ENCODE peak calls at places on chromosomes 2 and 18, in ten cellular contexts. Y is activated CD4-positive, alpha-beta T cell treated with anti-CD3 and anti-CD28 coated beads for 4 hours; P is activated T-cell treated with anti-CD3 and anti-CD28 coated beads, Interleukin-2, amount 50 U/mL, for 72 hours; E is left lung; I is HTR-8/SVneo; L is nucleus accumbens; H is stimulated activated CD4-positive, alpha-beta T cell treated with anti-CD3 and anti-CD28 coated beads, Interleukin-2, amount 100 ng/mL, for 48 hours; M is COR-L47; K is HCT116; N is mucosa of gallbladder. S is an unnamed sample.

GRCh38 chr2:10493075-10493635 is 45.0 kb upstream of the ODC1 start:
- DNase-seq in P (no peak), N (no peak), I (no peak), M (no peak), K (no peak), E (no peak), H (no peak), L (no peak), Y (no peak), S (no peak)

GRCh38 chr2:1729264-1729663 is 15.1 kb downstream of the PXDN start:
- DNase-seq in H (no peak), L (no peak), M (no peak), K (no peak), E (no peak), N (no peak), P (no peak), Y (no peak), I (no peak), S (no peak)

GRCh38 chr2:138922973-138923563 is 142.9 kb upstream of the NXPH2 start:
- DNase-seq in Y (no peak), L (no peak), P (no peak), E (no peak), N (no peak), I (peak), H (no peak), M (peak), K (peak), S (peak)

GRCh38 chr2:80651435-80651834 is 346.9 kb upstream of the LRRTM1 start:
- DNase-seq in H (no peak), L (no peak), P (no peak), Y (no peak), M (no peak), N (no peak), K (no peak), I (no peak), E (no peak), S (no peak)

GRCh38 chr2:101697794-101698418 is 399 bp downstream of the MAP4K4 start:
- DNase-seq in L (no peak), H (no peak), Y (no peak), I (no peak), P (peak), E (no peak), K (no peak), M (no peak), N (no peak), S (peak)

GRCh38 chr2:39120771-39121522 is at the start of gene SOS1:
- DNase-seq in M (peak), K (peak), N (peak), H (peak), P (peak), L (peak), I (peak), E (peak), Y (peak), S (peak)

GRCh38 chr2:66981074-66981473 is 416.1 kb upstream of the ETAA1 start:
- DNase-seq in H (no peak), N (no peak), I (no peak), M (no peak), Y (no peak), L (no peak), E (no peak), P (no peak), K (no peak), S (no peak)

GRCh38 chr2:38514603-38515154 is 88.0 kb downstream of the HNRNPLL start:
- DNase-seq in H (no peak), I (no peak), N (no peak), L (no peak), E (no peak), K (no peak), M (no peak), Y (no peak), P (no peak), S (no peak)

GRCh38 chr2:123738643-123739042 is 286.4 kb upstream of the CNTNAP5 start:
- DNase-seq in K (no peak), P (no peak), E (no peak), H (no peak), N (no peak), I (no peak), L (no peak), M (no peak), Y (no peak), S (no peak)

GRCh38 chr2:11481789-11482472 is 16.0 kb upstream of the E2F6 start:
- DNase-seq in L (no peak), Y (no peak), N (no peak), E (no peak), K (no peak), I (no peak), H (no peak), M (no peak), P (no peak), S (no peak)

GRCh38 chr2:101972621-101973434 is 18.9 kb upstream of the IL1R2 start:
- DNase-seq in I (peak), K (no peak), N (no peak), L (no peak), H (no peak), M (no peak), P (no peak), E (no peak), Y (no peak), S (no peak)

GRCh38 chr2:227818569-227819397 is 5.1 kb downstream of the CCL20 start:
- DNase-seq in K (no peak), P (no peak), H (no peak), N (no peak), M (no peak), Y (no peak), E (peak), L (peak), I (peak), S (no peak)

GRCh38 chr2:195312662-195313061 is 344.4 kb upstream of the SLC39A10 start:
- DNase-seq in E (no peak), L (no peak), M (no peak), P (no peak), H (no peak), K (no peak), I (no peak), Y (no peak), N (no peak), S (no peak)

GRCh38 chr2:20094142-20094792 is 42.8 kb upstream of the LAPTM4A start:
- DNase-seq in I (no peak), M (no peak), H (no peak), Y (no peak), K (no peak), N (no peak), L (no peak), E (no peak), P (no peak), S (no peak)

GRCh38 chr2:122927217-122927616 is 1097.9 kb upstream of the CNTNAP5 start:
- DNase-seq in M (peak), L (peak), E (no peak), P (no peak), H (no peak), K (no peak), Y (no peak), N (no peak), I (no peak), S (no peak)

GRCh38 chr2:26691881-26692813 is at the start of gene KCNK3:
- DNase-seq in M (peak), I (peak), K (no peak), N (peak), Y (no peak), E (peak), H (peak), P (peak), L (peak), S (peak)

GRCh38 chr2:219001100-219001576 is 7.9 kb upstream of the CRYBA2 start:
- DNase-seq in N (no peak), M (no peak), Y (no peak), L (no peak), I (no peak), P (no peak), H (no peak), E (no peak), K (no peak), S (no peak)

GRCh38 chr2:44351088-44351487 is 10.2 kb downstream of the PREPL start:
- DNase-seq in N (no peak), Y (no peak), M (no peak), L (no peak), H (no peak), I (no peak), E (no peak), K (no peak), P (no peak), S (no peak)

GRCh38 chr2:159703491-159703890 is 8.8 kb upstream of the MARCHF7 start:
- DNase-seq in E (no peak), Y (no peak), M (no peak), N (no peak), I (no peak), H (no peak), P (no peak), K (no peak), L (no peak), S (no peak)

GRCh38 chr2:98564541-98565164 is 43.7 kb downstream of the COA5 start:
- DNase-seq in I (no peak), N (no peak), L (no peak), E (no peak), P (no peak), H (no peak), K (no peak), Y (no peak), M (no peak), S (no peak)

GRCh38 chr18:61894751-61895524 is 2.1 kb upstream of the RNF152 start:
- DNase-seq in L (no peak), H (no peak), N (no peak), M (no peak), E (no peak), K (no peak), I (no peak), P (no peak), Y (no peak), S (no peak)

GRCh38 chr2:142841788-142842187 is 35.7 kb upstream of the KYNU start:
- DNase-seq in L (no peak), Y (no peak), M (no peak), I (no peak), E (no peak), K (no peak), H (no peak), N (no peak), P (no peak), S (peak)

GRCh38 chr18:75923169-75923568 is 495.7 kb upstream of the SMIM21 start:
- DNase-seq in K (peak), M (no peak), Y (no peak), P (no peak), N (peak), I (no peak), L (no peak), E (peak), H (no peak), S (peak)

GRCh38 chr18:59744271-59744721 is 47.1 kb upstream of the CCBE1 start:
- DNase-seq in M (no peak), E (no peak), I (peak), K (no peak), Y (no peak), H (no peak), L (no peak), P (no peak), N (no peak), S (no peak)

GRCh38 chr2:215015421-215015820 is 123.0 kb downstream of the ABCA12 start:
- DNase-seq in M (no peak), P (no peak), I (no peak), N (no peak), H (no peak), L (no peak), K (no peak), E (no peak), Y (no peak), S (no peak)

GRCh38 chr2:201854221-201854801 is 48.0 kb downstream of the CDK15 start:
- DNase-seq in Y (no peak), P (no peak), L (no peak), M (no peak), N (no peak), K (no peak), I (peak), H (no peak), E (no peak), S (no peak)

GRCh38 chr2:128425216-128425615 is 106.5 kb upstream of the HS6ST1 start:
- DNase-seq in H (no peak), M (no peak), K (no peak), E (peak), N (no peak), Y (no peak), L (no peak), P (no peak), I (no peak), S (no peak)

GRCh38 chr18:61890344-61890743 is 2.5 kb downstream of the RNF152 start:
- DNase-seq in I (no peak), K (no peak), H (no peak), L (no peak), N (no peak), Y (no peak), M (no peak), P (no peak), E (no peak), S (no peak)

GRCh38 chr2:37776487-37776886 is 105.0 kb upstream of the CDC42EP3 start:
- DNase-seq in N (no peak), M (no peak), H (no peak), P (no peak), I (peak), Y (no peak), E (no peak), L (no peak), K (peak), S (peak)

S was measured in dermis blood vessel endothelial cell.